ENCODE peak calls at places on chromosomes 1 and 21, in five cellular contexts. Y is RPMI7951, X is ACHN, K is NB4, N is astrocyte of the cerebellum. G is an unnamed sample.

GRCh38 chr1:30353637-30354036 is 369.7 kb downstream of the MATN1 start:
- DNase-seq in X (no peak), Y (peak; percentile 45), K (no peak), N (no peak), G (no peak)

GRCh38 chr1:156860639-156861423 is at the start of gene NTRK1:
- DNase-seq in X (peak; percentile 56), Y (peak; percentile 19), N (no peak), K (peak; percentile 63), G (no peak)

GRCh38 chr1:108816049-108816882 is 40.6 kb downstream of the AKNAD1 start:
- DNase-seq in X (peak; percentile 77), N (peak; percentile 82), K (no peak), Y (peak; percentile 96), G (peak; percentile 66)

GRCh38 chr1:157034137-157034800 is 11.3 kb downstream of the ARHGEF11 start:
- DNase-seq in N (no peak), K (no peak), X (no peak), Y (peak; percentile 70), G (no peak)

GRCh38 chr1:173332026-173332425 is 124.9 kb upstream of the TNFSF4 start:
- DNase-seq in N (no peak), X (no peak), K (peak; percentile 22), Y (peak; percentile 79), G (no peak)

GRCh38 chr1:53111073-53111556 is 31.3 kb downstream of the SLC1A7 start:
- DNase-seq in N (no peak), K (peak; percentile 12), X (no peak), Y (no peak), G (peak; percentile 81)

GRCh38 chr1:8889925-8890785 is 11.7 kb upstream of the ENO1 start:
- DNase-seq in K (no peak), Y (peak; percentile 97), N (peak; percentile 59), X (peak; percentile 56), G (peak; percentile 66)

GRCh38 chr1:34761176-34761761 is 1.7 kb downstream of the GJB4 start:
- DNase-seq in N (no peak), Y (no peak), K (no peak), X (no peak), G (no peak)

GRCh38 chr1:17016317-17016661 is 4.6 kb upstream of the ATP13A2 start:
- DNase-seq in N (peak; percentile 60), X (no peak), K (no peak), Y (peak; percentile 87), G (no peak)

GRCh38 chr1:87329756-87330200 is 1.1 kb downstream of the LMO4 start:
- DNase-seq in K (peak; percentile 67), Y (peak; percentile 18), N (no peak), X (no peak), G (no peak)

GRCh38 chr1:231940721-231941120 is 314.1 kb downstream of the DISC1 start:
- DNase-seq in N (no peak), X (no peak), Y (no peak), K (no peak), G (no peak)

GRCh38 chr1:172390620-172391491 is 29.6 kb upstream of the C1orf105 start:
- DNase-seq in Y (peak; percentile 65), X (no peak), N (no peak), K (no peak), G (peak; percentile 35)

GRCh38 chr1:240424740-240425464 is 187.1 kb downstream of the GREM2 start:
- DNase-seq in Y (no peak), X (no peak), K (no peak), N (no peak), G (no peak)

GRCh38 chr1:245512980-245513578 is 358.3 kb downstream of the KIF26B start:
- DNase-seq in Y (peak; percentile 66), K (peak; percentile 38), N (no peak), X (peak; percentile 75), G (no peak)

GRCh38 chr1:215589650-215590049 is 22.5 kb downstream of the KCTD3 start:
- DNase-seq in Y (no peak), N (no peak), K (no peak), X (no peak), G (no peak)

GRCh38 chr1:225355863-225356262 is 72.0 kb downstream of the LBR start:
- DNase-seq in K (no peak), N (no peak), X (no peak), Y (no peak), G (no peak)

GRCh38 chr1:163083690-163084089 is 14.5 kb downstream of the RGS4 start:
- DNase-seq in N (no peak), Y (peak; percentile 64), X (peak; percentile 29), K (no peak), G (no peak)

GRCh38 chr1:109624215-109625010 is 4.8 kb downstream of the AMPD2 start:
- DNase-seq in N (no peak), K (peak; percentile 92), X (no peak), Y (no peak), G (no peak)

GRCh38 chr1:177091036-177091435 is 73.5 kb downstream of the ASTN1 start:
- DNase-seq in N (no peak), K (no peak), X (no peak), Y (no peak), G (no peak)

GRCh38 chr1:60828944-60829343 is 253.4 kb upstream of the NFIA start:
- DNase-seq in X (no peak), N (no peak), K (no peak), Y (no peak), G (no peak)

GRCh38 chr1:183019860-183020259 is 3.4 kb upstream of the LAMC1 start:
- DNase-seq in Y (no peak), X (peak; percentile 52), N (peak; percentile 77), K (no peak), G (no peak)

GRCh38 chr1:210989949-210990348 is 144.0 kb downstream of the KCNH1 start:
- DNase-seq in Y (no peak), X (no peak), N (no peak), K (no peak), G (no peak)

GRCh38 chr1:155776414-155776813 is 80.6 kb downstream of the GON4L start:
- DNase-seq in X (no peak), K (peak; percentile 72), Y (peak; percentile 10), N (no peak), G (no peak)

GRCh38 chr1:162391790-162392563 is 10.4 kb downstream of the C1orf226 start:
- DNase-seq in N (peak; percentile 24), K (peak; percentile 37), Y (no peak), X (peak; percentile 59), G (peak; percentile 34)

GRCh38 chr1:154433161-154433681 is 28.1 kb downstream of the IL6R start:
- DNase-seq in K (no peak), X (no peak), N (no peak), Y (no peak), G (no peak)

GRCh38 chr1:199272690-199273089 is 633.9 kb downstream of the PTPRC start:
- DNase-seq in X (peak; percentile 83), N (peak; percentile 95), K (no peak), Y (peak; percentile 96), G (no peak)

GRCh38 chr21:43211085-43212071 is 42.6 kb downstream of the CRYAA start:
- DNase-seq in N (no peak), K (no peak), Y (no peak), X (no peak), G (peak; percentile 85)

GRCh38 chr1:212668477-212668876 is 31.2 kb downstream of the BATF3 start:
- DNase-seq in X (no peak), Y (no peak), K (no peak), N (no peak), G (no peak)

G was measured in left colon.